ENCODE peak calls at places on chromosomes 6 and 20, in six cellular contexts. L is HFF-Myc; R is adrenal gland; T is heart right ventricle; F is fibroblast of mammary gland; W is naive thymus-derived CD4-positive, alpha-beta T cell. S is an unnamed sample.
A peak's percentile ranks its signal among the peaks of the same experiment; 100 is the strongest.

GRCh38 chr6:144062757-144063156 is 32.6 kb downstream of the SF3B5 start:
- DNase-seq in T (no peak), R (no peak), L (no peak), F (no peak), W (peak; percentile 2), S (no peak)

GRCh38 chr20:62944184-62944583 is 6.2 kb downstream of the GID8 start:
- DNase-seq in W (no peak), T (no peak), R (no peak), L (no peak), F (no peak), S (no peak)

GRCh38 chr20:38728237-38728761 is 4.0 kb downstream of the SLC32A1 start:
- DNase-seq in F (no peak), T (no peak), L (no peak), R (no peak), W (no peak), S (no peak)

GRCh38 chr6:16286151-16286522 is 47.8 kb downstream of the GMPR start:
- DNase-seq in W (no peak), T (peak; percentile 42), F (peak; percentile 36), L (peak; percentile 16), R (no peak), S (no peak)

GRCh38 chr6:43283514-43283901 is 14.6 kb upstream of the SLC22A7 start:
- DNase-seq in L (no peak), R (no peak), T (no peak), W (no peak), F (no peak), S (no peak)

GRCh38 chr6:52610745-52611355 is 34.0 kb upstream of the TRAM2 start:
- DNase-seq in W (no peak), T (no peak), L (no peak), R (no peak), F (peak; percentile 72), S (no peak)

GRCh38 chr6:127420558-127420957 is 38.6 kb downstream of the KIAA0408 start:
- DNase-seq in R (peak; percentile 81), T (no peak), F (peak; percentile 96), W (peak; percentile 27), L (peak; percentile 85), S (peak; percentile 85)

GRCh38 chr6:33655155-33655554 is 34.0 kb downstream of the ITPR3 start:
- DNase-seq in F (peak; percentile 54), L (peak; percentile 70), T (no peak), R (no peak), W (no peak), S (no peak)

GRCh38 chr6:138562691-138563090 is 63.4 kb upstream of the NHSL1 start:
- DNase-seq in L (no peak), F (no peak), T (no peak), W (no peak), R (no peak), S (no peak)

GRCh38 chr6:141482773-141483172 is 650.0 kb upstream of the GJE1 start:
- DNase-seq in R (no peak), F (peak; percentile 66), T (no peak), W (no peak), L (no peak), S (no peak)
- H3K4me3 ChIP-seq in R (no peak overlapping the region), F (no peak overlapping the region), T (peak overlapping the region; percentile 42), W (peak overlapping the region; percentile 47), L (no peak overlapping the region), S (no peak overlapping the region)

GRCh38 chr6:90222008-90222407 is 74.6 kb downstream of the BACH2 start:
- DNase-seq in R (no peak), W (no peak), F (no peak), L (no peak), T (no peak), S (no peak)

GRCh38 chr6:90217621-90218496 is 78.8 kb downstream of the BACH2 start:
- DNase-seq in T (no peak), F (peak; percentile 84), L (no peak), R (no peak), W (peak; percentile 39), S (no peak)

GRCh38 chr6:90221403-90221802 is 75.2 kb downstream of the BACH2 start:
- DNase-seq in F (no peak), W (no peak), T (no peak), R (no peak), L (no peak), S (no peak)

GRCh38 chr6:90220273-90220672 is 76.4 kb downstream of the BACH2 start:
- DNase-seq in L (no peak), T (no peak), F (no peak), R (no peak), W (no peak), S (no peak)

GRCh38 chr6:90219168-90219985 is 77.3 kb downstream of the BACH2 start:
- DNase-seq in R (peak; percentile 61), L (peak; percentile 91), W (peak; percentile 55), F (peak; percentile 96), T (no peak), S (peak; percentile 90)
- H3K4me3 ChIP-seq in R (no peak overlapping the region), L (peak overlapping the region; percentile 48), W (peak overlapping the region; percentile 44), F (peak overlapping the region; percentile 41), T (peak overlapping the region; percentile 44), S (peak overlapping the region; percentile 36)

GRCh38 chr20:49278817-49279676 is 1.2 kb upstream of the ZNFX1 start:
- DNase-seq in F (peak; percentile 36), W (no peak), T (peak; percentile 8), L (no peak), R (peak; percentile 60), S (no peak)
- H3K4me3 ChIP-seq in F (peak overlapping the region; percentile 100), W (peak overlapping the region; percentile 80), T (peak overlapping the region; percentile 70), L (peak overlapping the region; percentile 99), R (peak overlapping the region; percentile 81), S (peak overlapping the region; percentile 96)

DNA sequence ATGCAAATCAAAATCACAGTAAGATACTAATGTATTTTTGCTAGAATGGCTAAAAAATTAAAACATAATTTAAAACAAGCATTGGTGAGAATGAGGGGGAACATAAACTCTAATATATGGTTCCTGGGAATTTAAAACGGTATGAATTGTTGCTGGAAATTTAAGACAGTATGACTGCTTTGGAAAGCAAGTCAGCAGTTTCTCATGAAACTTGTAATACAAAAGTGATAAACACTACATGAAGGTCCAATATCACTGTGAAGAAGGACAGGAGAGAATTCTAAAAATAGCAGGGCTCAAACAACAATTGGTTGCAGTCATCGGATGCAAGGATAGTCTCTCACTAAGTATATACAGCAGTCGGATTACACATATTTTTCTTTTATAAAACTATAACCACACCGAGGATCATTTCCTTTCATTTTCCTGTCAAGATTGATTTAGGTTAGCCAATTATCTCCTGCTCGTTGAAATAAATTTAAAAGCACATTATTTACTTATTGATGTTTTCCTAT is 18.5 kb upstream of the PRSS16 start:
- DNase-seq in L (no peak), R (no peak), T (no peak), W (no peak), F (no peak), S (no peak)
- H3K4me3 ChIP-seq in L (peak overlapping the region; percentile 44), R (no peak overlapping the region), T (no peak overlapping the region), W (no peak overlapping the region), F (peak overlapping the region; percentile 37), S (no peak overlapping the region)

DNA sequence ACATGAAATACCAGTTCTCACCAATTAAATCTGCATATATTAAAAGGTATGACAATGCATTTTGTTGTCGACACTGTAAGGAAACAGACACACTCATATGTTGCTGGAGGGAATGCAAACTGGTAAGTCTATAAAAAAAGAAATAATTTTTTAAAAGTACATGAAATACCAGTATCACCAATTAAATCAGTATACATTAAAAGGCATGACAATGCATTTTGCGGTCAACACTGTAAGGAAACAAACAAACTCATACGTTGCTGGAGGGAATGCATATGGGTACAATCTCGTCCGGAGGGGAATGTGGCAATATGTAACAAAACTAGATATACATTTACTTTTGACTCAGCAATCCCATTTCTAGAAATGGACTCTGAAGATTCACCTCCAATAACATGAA is 6.5 kb downstream of the ZNF322 start:
- DNase-seq in F (no peak), T (no peak), R (no peak), L (no peak), W (no peak), S (no peak)
- H3K4me3 ChIP-seq in F (no peak overlapping the region), T (no peak overlapping the region), R (no peak overlapping the region), L (no peak overlapping the region), W (no peak overlapping the region), S (no peak overlapping the region)

GRCh38 chr6:51339728-51340127 is 521.1 kb downstream of the TFAP2B start:
- DNase-seq in T (no peak), L (no peak), W (no peak), F (no peak), R (no peak), S (no peak)
- H3K4me3 ChIP-seq in T (no peak overlapping the region), L (no peak overlapping the region), W (no peak overlapping the region), F (no peak overlapping the region), R (no peak overlapping the region), S (no peak overlapping the region)

DNA sequence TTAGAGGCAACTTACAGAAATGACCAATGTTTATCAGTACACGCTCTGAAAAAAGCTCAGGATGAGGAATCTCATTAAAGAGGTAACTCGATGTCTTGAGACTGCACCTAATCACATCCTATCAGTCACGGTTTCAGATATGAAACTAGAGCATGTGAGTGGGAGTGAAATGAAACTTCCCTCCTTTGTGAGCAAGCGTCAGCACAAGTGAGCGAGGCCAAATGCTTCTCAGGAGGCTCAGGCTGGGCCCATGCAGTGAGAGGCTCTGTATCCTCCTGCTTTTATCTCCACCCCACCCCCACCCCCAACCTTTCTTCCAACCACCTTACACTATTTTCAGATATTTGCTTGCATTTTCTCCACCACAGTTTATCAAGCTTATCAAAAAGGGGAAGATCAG is 140.8 kb upstream of the RIMS1 start:
- DNase-seq in F (no peak), L (no peak), R (no peak), W (no peak), T (no peak), S (no peak)
- H3K4me3 ChIP-seq in F (no peak overlapping the region), L (no peak overlapping the region), R (no peak overlapping the region), W (no peak overlapping the region), T (no peak overlapping the region), S (no peak overlapping the region)

DNA sequence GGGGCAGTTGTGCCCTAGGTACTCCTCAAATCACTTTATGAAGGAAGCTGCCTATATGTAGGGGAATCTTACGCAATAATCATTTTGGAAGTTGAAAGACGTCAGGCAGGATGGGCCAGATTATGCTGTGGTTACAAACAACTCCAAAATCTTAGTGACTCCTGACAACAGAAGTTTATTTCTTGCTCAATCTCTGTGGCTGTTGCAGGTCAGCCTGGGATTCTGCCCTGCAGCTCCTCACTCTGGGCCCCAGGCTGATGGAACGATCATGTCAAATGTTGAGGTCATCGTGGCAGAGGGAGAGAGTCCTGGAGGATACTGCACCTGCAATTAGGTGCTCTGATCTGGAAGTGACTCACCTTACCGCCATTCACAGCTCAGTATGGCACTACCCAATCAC is 88.4 kb downstream of the ZDHHC14 start:
- DNase-seq in L (no peak), W (no peak), F (peak; percentile 14), R (no peak), T (no peak), S (no peak)
- H3K4me3 ChIP-seq in L (no peak overlapping the region), W (no peak overlapping the region), F (no peak overlapping the region), R (no peak overlapping the region), T (no peak overlapping the region), S (no peak overlapping the region)

S was measured in astrocyte of the cerebellum.